ENCODE peak calls at places on chromosome 12, in six cellular contexts. B is transverse colon; Y is fibroblast of lung; O is tibial artery; G is CD4-positive, alpha-beta T cell; W is pancreas. S is an unnamed sample.

GRCh38 chr12:111048991-111049390 is 128.6 kb upstream of the MYL2 start:
- DNase-seq in B (no peak), Y (no peak), O (no peak), G (no peak), W (no peak), S (no peak)

GRCh38 chr12:2960432-2960956 is 1.3 kb downstream of the TEAD4 start:
- DNase-seq in B (no peak), Y (peak), O (no peak), G (no peak), W (no peak), S (no peak)

GRCh38 chr12:52360663-52361271 is 6.5 kb downstream of the KRT85 start:
- DNase-seq in B (no peak), Y (no peak), O (peak), G (no peak), W (peak), S (no peak)

GRCh38 chr12:2387051-2387834 is 334.5 kb downstream of the CACNA1C start:
- DNase-seq in B (no peak), Y (peak), O (peak), G (no peak), W (no peak), S (no peak)

GRCh38 chr12:77354766-77355362 is 289.5 kb upstream of the E2F7 start:
- DNase-seq in B (no peak), Y (peak), O (no peak), G (no peak), W (no peak), S (no peak)

GRCh38 chr12:47155457-47156166 is 75.9 kb upstream of the AMIGO2 start:
- DNase-seq in B (no peak), Y (peak), O (no peak), G (no peak), W (no peak), S (no peak)

GRCh38 chr12:22431693-22432251 is 97.3 kb upstream of the ST8SIA1 start:
- DNase-seq in B (no peak), Y (no peak), O (no peak), G (no peak), W (no peak), S (no peak)

GRCh38 chr12:78802593-78802992 is 62.0 kb upstream of the SYT1 start:
- DNase-seq in B (no peak), Y (peak), O (no peak), G (no peak), W (no peak), S (no peak)

GRCh38 chr12:94679554-94679953 is 29.2 kb upstream of the TMCC3 start:
- DNase-seq in B (no peak), Y (no peak), O (no peak), G (no peak), W (no peak), S (no peak)

GRCh38 chr12:87931764-87932163 is 97.4 kb downstream of the C12orf50 start:
- DNase-seq in B (no peak), Y (peak), O (no peak), G (no peak), W (no peak), S (no peak)

GRCh38 chr12:9334964-9335363 is 126.8 kb upstream of the PZP start:
- DNase-seq in B (no peak), Y (no peak), O (no peak), G (no peak), W (no peak), S (no peak)

GRCh38 chr12:122245553-122245952 is 19.7 kb upstream of the DIABLO start:
- DNase-seq in B (no peak), Y (no peak), O (no peak), G (no peak), W (no peak), S (no peak)

GRCh38 chr12:94970560-94970959 is 32.9 kb downstream of the NDUFA12 start:
- DNase-seq in B (no peak), Y (no peak), O (no peak), G (no peak), W (no peak), S (no peak)

GRCh38 chr12:54126696-54127537 is 61.9 kb downstream of the SMUG1 start:
- DNase-seq in B (peak), Y (no peak), O (peak), G (no peak), W (peak), S (no peak)

GRCh38 chr12:57793920-57794319 is 11.3 kb downstream of the TSFM start:
- DNase-seq in B (no peak), Y (peak), O (no peak), G (no peak), W (no peak), S (no peak)

GRCh38 chr12:663293-663871 is at the start of gene NINJ2:
- DNase-seq in B (no peak), Y (no peak), O (no peak), G (no peak), W (no peak), S (no peak)

GRCh38 chr12:22018860-22019259 is 27.2 kb upstream of the CMAS start:
- DNase-seq in B (no peak), Y (no peak), O (no peak), G (no peak), W (no peak), S (no peak)

GRCh38 chr12:1502441-1502785 is 92.0 kb downstream of the FBXL14 start:
- DNase-seq in B (no peak), Y (peak), O (no peak), G (no peak), W (no peak), S (no peak)

GRCh38 chr12:59317598-59317997 is 278.2 kb upstream of the SLC16A7 start:
- DNase-seq in B (no peak), Y (no peak), O (no peak), G (no peak), W (no peak), S (no peak)

GRCh38 chr12:69738351-69739286 is at the start of gene RAB3IP:
- DNase-seq in B (peak), Y (peak), O (peak), G (peak), W (peak), S (peak)

GRCh38 chr12:105368047-105368646 is 37.7 kb downstream of the C12orf75 start:
- DNase-seq in B (no peak), Y (no peak), O (no peak), G (no peak), W (no peak), S (no peak)

GRCh38 chr12:123010681-123011080 is 30.2 kb downstream of the ARL6IP4 start:
- DNase-seq in B (no peak), Y (no peak), O (no peak), G (no peak), W (no peak), S (no peak)

GRCh38 chr12:57471661-57472060 is 8.0 kb downstream of the ARHGAP9 start:
- DNase-seq in B (no peak), Y (no peak), O (no peak), G (no peak), W (no peak), S (no peak)

GRCh38 chr12:88578274-88578673 is 2.0 kb downstream of the KITLG start:
- DNase-seq in B (no peak), Y (peak), O (no peak), G (no peak), W (no peak), S (no peak)

GRCh38 chr12:88468546-88468945 is 111.7 kb downstream of the KITLG start:
- DNase-seq in B (no peak), Y (peak), O (no peak), G (no peak), W (no peak), S (no peak)

GRCh38 chr12:42447371-42447786 is 121.4 kb downstream of the PPHLN1 start:
- DNase-seq in B (no peak), Y (peak), O (no peak), G (no peak), W (no peak), S (no peak)

GRCh38 chr12:113162102-113163029 is 12.8 kb downstream of the CFAP73 start:
- DNase-seq in B (no peak), Y (peak), O (no peak), G (no peak), W (peak), S (no peak)

GRCh38 chr12:60421741-60422140 is 825.9 kb downstream of the SLC16A7 start:
- DNase-seq in B (no peak), Y (peak), O (no peak), G (no peak), W (no peak), S (no peak)

GRCh38 chr12:128791395-128792322 is 32.1 kb downstream of the SLC15A4 start:
- DNase-seq in B (peak), Y (no peak), O (no peak), G (no peak), W (no peak), S (no peak)

GRCh38 chr12:26017484-26018211 is 59.2 kb downstream of the RASSF8 start:
- DNase-seq in B (no peak), Y (no peak), O (no peak), G (no peak), W (no peak), S (no peak)

GRCh38 chr12:1880153-1880845 is 38.2 kb downstream of the CACNA2D4 start:
- DNase-seq in B (no peak), Y (no peak), O (peak), G (no peak), W (no peak), S (no peak)

GRCh38 chr12:12319501-12320322 is 30.3 kb downstream of the MANSC1 start:
- DNase-seq in B (peak), Y (peak), O (no peak), G (no peak), W (no peak), S (no peak)
- H3K27ac ChIP-seq in B (peak), Y (no peak), O (peak), G (no peak), W (peak), S (peak)

GRCh38 chr12:16389594-16389993 is 42.1 kb downstream of the MGST1 start:
- DNase-seq in B (no peak), Y (peak), O (no peak), G (no peak), W (no peak), S (no peak)

GRCh38 chr12:16387919-16388318 is 40.5 kb downstream of the MGST1 start:
- DNase-seq in B (no peak), Y (no peak), O (no peak), G (no peak), W (no peak), S (no peak)

GRCh38 chr12:16399110-16399509 is 51.7 kb downstream of the MGST1 start:
- DNase-seq in B (no peak), Y (no peak), O (no peak), G (no peak), W (no peak), S (no peak)

DNA sequence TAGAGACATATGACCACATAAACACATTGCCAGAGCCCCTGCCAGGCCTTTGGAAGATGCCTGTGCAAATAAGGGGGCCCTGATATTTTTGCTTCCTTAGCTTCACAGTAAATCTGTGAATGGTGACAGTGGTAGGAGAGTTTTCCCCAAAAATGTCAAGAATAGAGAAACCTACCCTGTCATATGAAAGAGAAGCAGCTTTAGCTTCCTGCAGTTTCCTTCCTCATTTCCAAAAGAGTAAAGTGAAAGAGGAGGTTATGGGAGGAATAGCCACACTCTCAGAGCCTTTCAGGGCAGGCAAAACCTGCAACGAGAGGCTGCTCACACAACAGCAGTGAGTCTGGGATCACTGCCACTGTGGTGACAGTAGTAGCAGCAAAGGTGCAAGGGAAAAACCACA is 45.7 kb downstream of the MGST1 start:
- DNase-seq in B (no peak), Y (no peak), O (no peak), G (no peak), W (no peak), S (no peak)
- H3K27ac ChIP-seq in B (no peak), Y (no peak), O (no peak), G (no peak), W (no peak), S (no peak)

GRCh38 chr12:65878540-65878939 is 54.3 kb downstream of the HMGA2 start:
- DNase-seq in B (no peak), Y (peak), O (no peak), G (no peak), W (peak), S (no peak)

GRCh38 chr12:65879878-65880277 is 55.6 kb downstream of the HMGA2 start:
- DNase-seq in B (no peak), Y (peak), O (no peak), G (no peak), W (no peak), S (no peak)

GRCh38 chr12:65877836-65878235 is 53.6 kb downstream of the HMGA2 start:
- DNase-seq in B (no peak), Y (no peak), O (no peak), G (no peak), W (no peak), S (no peak)

GRCh38 chr12:65875635-65876034 is 51.4 kb downstream of the HMGA2 start:
- DNase-seq in B (no peak), Y (peak), O (no peak), G (no peak), W (no peak), S (no peak)

DNA sequence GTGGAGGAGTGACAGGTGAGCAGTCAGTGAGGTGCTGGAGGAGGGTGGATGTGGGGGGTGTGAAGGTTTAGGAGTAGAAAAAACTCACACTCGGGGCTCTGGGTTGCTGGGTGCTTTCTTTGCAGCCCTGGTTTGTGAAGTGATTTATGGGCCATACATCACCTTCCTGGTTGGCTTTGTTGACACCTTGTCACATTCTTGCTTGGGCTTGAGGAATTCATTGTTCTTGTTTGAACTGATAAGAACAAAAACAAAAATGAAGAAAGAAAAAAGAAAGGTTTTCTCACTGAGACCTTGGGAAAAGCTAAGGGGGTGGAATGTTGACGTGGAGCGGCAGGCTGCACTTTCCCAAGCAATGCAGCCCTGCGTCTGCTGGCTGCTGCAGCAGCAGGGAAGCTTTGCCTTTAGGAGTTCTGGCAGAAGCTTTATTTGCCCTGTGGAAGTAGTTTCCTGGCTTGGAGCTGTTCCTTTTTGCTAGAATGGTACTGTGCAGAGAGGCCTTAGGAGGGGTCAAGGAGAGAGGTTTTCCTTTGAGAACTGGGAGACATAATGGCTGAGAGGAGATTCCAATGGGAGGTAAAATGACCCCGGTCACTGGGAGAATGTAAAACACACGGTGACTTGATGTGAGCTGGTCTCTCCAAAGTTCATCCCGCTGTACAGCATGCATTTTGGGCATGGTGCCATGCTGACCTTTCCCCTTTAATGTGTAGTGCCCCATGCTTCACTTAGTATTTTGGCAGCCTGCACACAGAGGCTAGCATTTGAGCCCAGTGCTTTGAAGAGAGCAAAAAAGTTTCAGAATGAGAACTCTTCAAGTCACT is 52.8 kb downstream of the HMGA2 start:
- DNase-seq in B (no peak), Y (peak), O (no peak), G (no peak), W (peak), S (no peak)
- H3K27ac ChIP-seq in B (no peak), Y (no peak), O (no peak), G (no peak), W (peak), S (no peak)

DNA sequence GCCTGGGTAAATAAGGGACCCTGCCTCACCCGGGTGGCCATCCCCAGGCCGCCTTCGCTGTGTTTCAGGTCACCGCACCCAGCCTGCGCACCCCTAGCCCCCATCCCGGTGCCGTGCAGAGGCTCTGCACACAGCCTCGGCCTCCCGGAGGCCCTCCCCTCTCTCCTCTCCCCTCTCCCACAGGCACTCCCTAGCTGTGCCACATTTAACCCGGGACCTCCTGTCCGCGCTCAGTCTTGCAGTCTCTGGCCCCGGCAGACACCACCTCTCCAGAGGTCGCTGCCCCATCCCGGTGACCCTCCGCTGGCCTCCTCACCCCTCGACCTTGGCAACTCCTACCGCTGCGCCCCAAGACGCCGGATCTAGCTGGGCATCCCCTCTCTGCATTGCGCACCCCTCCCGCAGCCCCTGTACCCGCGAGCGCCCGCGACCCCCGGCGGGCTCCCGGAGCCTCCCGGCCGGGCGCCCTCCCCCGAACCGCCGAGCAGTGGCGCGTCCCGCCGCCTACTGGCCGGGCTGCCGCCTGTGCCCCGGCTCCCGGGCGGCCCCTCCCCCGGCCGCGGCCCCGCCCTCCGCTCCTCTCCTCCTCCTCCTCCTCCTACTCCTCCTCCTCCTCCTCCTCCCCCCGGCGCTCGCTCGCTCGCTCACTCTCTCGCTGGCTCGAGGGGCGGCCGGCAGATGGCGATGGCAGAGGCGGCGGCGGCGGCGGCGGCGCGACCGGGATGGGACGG is 120.7 kb downstream of the AACS start:
- DNase-seq in B (peak), Y (peak), O (peak), G (no peak), W (peak), S (peak)
- H3K27ac ChIP-seq in B (no peak), Y (no peak), O (no peak), G (no peak), W (no peak), S (peak)

DNA sequence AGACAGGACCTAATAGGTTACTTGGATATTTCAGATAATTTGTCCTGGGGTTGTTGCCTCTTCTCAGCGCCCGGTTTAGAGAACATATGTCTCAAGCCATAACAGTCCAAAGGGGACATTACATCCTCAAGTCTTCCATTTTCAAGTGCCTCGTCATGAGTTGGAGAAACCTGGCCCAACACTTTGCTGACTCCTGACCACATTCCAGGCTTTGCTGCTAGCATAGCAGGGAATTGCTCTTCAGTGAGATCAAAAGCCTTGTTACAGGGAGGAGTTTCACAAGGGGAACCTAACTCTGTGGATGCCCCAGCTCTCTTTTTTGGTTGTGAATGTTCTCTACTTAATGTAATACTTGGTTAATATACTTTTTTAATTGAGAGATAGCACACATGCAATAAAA is 8.2 kb upstream of the MMP19 start:
- DNase-seq in B (no peak), Y (peak), O (peak), G (no peak), W (no peak), S (no peak)
- H3K27ac ChIP-seq in B (no peak), Y (no peak), O (no peak), G (no peak), W (no peak), S (no peak)